ENCODE peak calls at places on chromosomes 16 and 17, in eight cellular contexts. L is endodermal cell, S is NT2/D1, U is neural progenitor cell, E is IMR-90, H is adipocyte, J is H1, K is neuronal stem cell. Y is an unnamed sample.

GRCh38 chr17:17059301-17059890 is 17.1 kb downstream of the MPRIP start:
- DNase-seq in L (peak; percentile 42), S (no peak), U (no peak), E (no peak), H (no peak), J (no peak), K (no peak), Y (no peak)

GRCh38 chr16:28603381-28604185 is 6.3 kb downstream of the SULT1A1 start:
- DNase-seq in L (no peak), S (no peak), U (no peak), E (no peak), H (no peak), J (no peak), K (no peak), Y (peak; percentile 60)

GRCh38 chr16:21599994-21600773 is 807 bp downstream of the METTL9 start:
- DNase-seq in L (no peak), S (no peak), U (peak; percentile 82), E (peak; percentile 46), H (peak; percentile 74), J (no peak), K (no peak), Y (peak; percentile 70)

GRCh38 chr16:997440-998051 is 16.0 kb downstream of the SOX8 start:
- DNase-seq in L (peak; percentile 86), S (no peak), U (peak; percentile 83), E (peak; percentile 41), H (peak; percentile 28), J (peak; percentile 33), K (no peak), Y (peak; percentile 91)

GRCh38 chr17:39244016-39244599 is 18.4 kb upstream of the STAC2 start:
- DNase-seq in L (peak; percentile 79), S (no peak), U (no peak), E (no peak), H (no peak), J (no peak), K (no peak), Y (no peak)

GRCh38 chr17:58301504-58302150 is 20.9 kb upstream of the MPO start:
- DNase-seq in L (no peak), S (no peak), U (no peak), E (no peak), H (no peak), J (no peak), K (no peak), Y (peak; percentile 47)

GRCh38 chr17:50125420-50125997 is 4.5 kb downstream of the SAMD14 start:
- DNase-seq in L (no peak), S (no peak), U (no peak), E (no peak), H (no peak), J (no peak), K (no peak), Y (no peak)

GRCh38 chr17:81909966-81910839 is 996 bp downstream of the PCYT2 start:
- DNase-seq in L (peak; percentile 80), S (no peak), U (peak; percentile 48), E (no peak), H (no peak), J (no peak), K (no peak), Y (no peak)

GRCh38 chr17:54172654-54173316 is 350.1 kb downstream of the KIF2B start:
- DNase-seq in L (peak; percentile 78), S (peak; percentile 27), U (peak; percentile 40), E (no peak), H (peak; percentile 27), J (peak; percentile 15), K (no peak), Y (no peak)

GRCh38 chr17:20302191-20302917 is 165.0 kb downstream of the LGALS9B start:
- DNase-seq in L (peak; percentile 37), S (no peak), U (no peak), E (peak; percentile 4), H (no peak), J (no peak), K (no peak), Y (no peak)

GRCh38 chr16:57147381-57148191 is 38.3 kb downstream of the PSME3IP1 start:
- DNase-seq in L (peak; percentile 46), S (peak; percentile 43), U (peak; percentile 33), E (peak; percentile 46), H (no peak), J (no peak), K (no peak), Y (no peak)

GRCh38 chr17:81062014-81062413 is 27.1 kb downstream of the BAIAP2 start:
- DNase-seq in L (no peak), S (no peak), U (no peak), E (no peak), H (no peak), J (no peak), K (no peak), Y (no peak)

GRCh38 chr17:49618112-49618611 is 42.5 kb downstream of the NXPH3 start:
- DNase-seq in L (no peak), S (no peak), U (no peak), E (peak; percentile 77), H (no peak), J (no peak), K (no peak), Y (no peak)

GRCh38 chr16:85286970-85287814 is 174.9 kb upstream of the CIBAR2 start:
- DNase-seq in L (no peak), S (no peak), U (no peak), E (peak; percentile 65), H (peak; percentile 54), J (no peak), K (no peak), Y (peak; percentile 93)

GRCh38 chr17:48522031-48522593 is 8.7 kb downstream of the HOXB1 start:
- DNase-seq in L (peak; percentile 70), S (no peak), U (no peak), E (peak; percentile 58), H (no peak), J (no peak), K (no peak), Y (peak; percentile 87)

GRCh38 chr17:7215136-7215638 is 4.4 kb downstream of the DLG4 start:
- DNase-seq in L (no peak), S (no peak), U (no peak), E (no peak), H (no peak), J (no peak), K (no peak), Y (peak; percentile 69)

GRCh38 chr16:27766166-27766925 is 216.4 kb downstream of the KATNIP start:
- DNase-seq in L (no peak), S (no peak), U (no peak), E (no peak), H (no peak), J (no peak), K (no peak), Y (no peak)

GRCh38 chr17:2909853-2910234 is 113.6 kb downstream of the RAP1GAP2 start:
- DNase-seq in L (no peak), S (no peak), U (no peak), E (no peak), H (no peak), J (no peak), K (no peak), Y (no peak)

GRCh38 chr16:53542283-53542682 is 39.3 kb upstream of the AKTIP start:
- DNase-seq in L (peak; percentile 79), S (no peak), U (no peak), E (no peak), H (no peak), J (peak; percentile 10), K (no peak), Y (no peak)

GRCh38 chr16:87017388-87018012 is 299.7 kb downstream of the C16orf95 start:
- DNase-seq in L (peak; percentile 55), S (peak; percentile 18), U (peak; percentile 51), E (peak; percentile 88), H (peak; percentile 73), J (no peak), K (no peak), Y (no peak)

GRCh38 chr16:57766714-57767348 is 31.3 kb downstream of the KATNB1 start:
- DNase-seq in L (no peak), S (no peak), U (no peak), E (no peak), H (no peak), J (no peak), K (no peak), Y (peak; percentile 55)

GRCh38 chr16:11314309-11314894 is 30.9 kb upstream of the RMI2 start:
- DNase-seq in L (no peak), S (no peak), U (no peak), E (no peak), H (no peak), J (no peak), K (no peak), Y (no peak)
- H3K9ac ChIP-seq in L (no peak overlapping the region), S (peak overlapping the region; percentile 57), U (no peak overlapping the region), E (no peak overlapping the region), H (no peak overlapping the region), J (no peak overlapping the region), K (no peak overlapping the region), Y (no peak overlapping the region)

GRCh38 chr17:64778367-64779290 is 116.5 kb upstream of the SMURF2 start:
- DNase-seq in L (peak; percentile 89), S (no peak), U (peak; percentile 64), E (no peak), H (no peak), J (no peak), K (no peak), Y (peak; percentile 87)
- H3K4me3 ChIP-seq in L (no peak overlapping the region), S (peak overlapping the region; percentile 50), U (peak overlapping the region; percentile 29), E (no peak overlapping the region), H (no peak overlapping the region), J (peak overlapping the region; percentile 33), K (peak overlapping the region; percentile 65), Y (no peak overlapping the region)

GRCh38 chr16:35181422-35182030 is 1722.1 kb downstream of the TP53TG3F start:
- DNase-seq in L (no peak), S (no peak), U (no peak), E (no peak), H (no peak), J (no peak), K (no peak), Y (no peak)
- H3K9me3 ChIP-seq in L (peaks cover 75% of the 10 kb centered on the region), S (no peaks in the 10 kb centered on the region), U (peaks cover 19% of the 10 kb centered on the region), E (peaks cover 33% of the 10 kb centered on the region), H (no peaks in the 10 kb centered on the region), J (peaks cover 82% of the 10 kb centered on the region), K (peaks cover 64% of the 10 kb centered on the region), Y (peaks cover 2% of the 10 kb centered on the region)

GRCh38 chr16:69109486-69110270 is 4.2 kb downstream of the HAS3 start:
- DNase-seq in L (peak; percentile 40), S (no peak), U (no peak), E (no peak), H (no peak), J (no peak), K (no peak), Y (no peak)

GRCh38 chr16:69108069-69108904 is 2.8 kb downstream of the HAS3 start:
- DNase-seq in L (peak; percentile 83), S (no peak), U (peak; percentile 57), E (no peak), H (no peak), J (no peak), K (no peak), Y (no peak)

GRCh38 chr16:69107311-69107962 is 2.0 kb downstream of the HAS3 start:
- DNase-seq in L (peak; percentile 81), S (no peak), U (peak; percentile 67), E (no peak), H (no peak), J (no peak), K (peak; percentile 37), Y (no peak)

GRCh38 chr16:69110406-69110805 is 5.0 kb downstream of the HAS3 start:
- DNase-seq in L (peak; percentile 35), S (no peak), U (no peak), E (no peak), H (no peak), J (no peak), K (no peak), Y (no peak)

DNA sequence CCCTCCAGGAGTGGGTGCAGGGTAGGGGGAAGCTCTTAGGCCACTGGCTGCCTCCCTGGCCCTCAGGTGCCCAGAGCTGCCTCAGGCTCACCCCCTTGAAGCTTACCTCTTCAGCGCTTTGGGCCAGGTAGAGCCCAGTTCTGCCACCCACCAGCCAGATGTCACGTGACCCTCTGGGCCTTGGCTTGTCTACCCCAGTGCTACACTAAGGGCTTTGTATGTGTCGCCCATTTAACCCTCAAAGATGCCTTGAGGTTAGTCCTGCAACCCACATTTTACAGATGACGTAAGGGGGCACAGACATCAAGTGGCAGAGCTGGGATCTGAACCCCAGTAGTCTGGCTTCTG is 3.4 kb downstream of the HAS3 start:
- DNase-seq in L (no peak), S (no peak), U (no peak), E (no peak), H (no peak), J (no peak), K (no peak), Y (no peak)
- H3K9ac ChIP-seq in L (no peak overlapping the region), S (peak overlapping the region; percentile 86), U (no peak overlapping the region), E (no peak overlapping the region), H (no peak overlapping the region), J (no peak overlapping the region), K (no peak overlapping the region), Y (no peak overlapping the region)

Y was measured in kidney.